ENCODE peak calls at places on chromosome 1, in six cellular contexts. F is GM23248, E is MM.1S, T is neural progenitor cell, L is PC-9, M is PC-3. V is an unnamed sample.

GRCh38 chr1:3907031-3907534 is 7.0 kb upstream of the C1orf174 start:
- DNase-seq in F (no peak), E (no peak), T (peak; percentile 39), L (no peak), M (peak; percentile 35), V (peak; percentile 34)

GRCh38 chr1:101081496-101082282 is 56.1 kb upstream of the DPH5 start:
- DNase-seq in F (no peak), E (no peak), T (no peak), L (no peak), M (no peak), V (no peak)

GRCh38 chr1:240666548-240667198 is 54.7 kb upstream of the GREM2 start:
- DNase-seq in F (no peak), E (no peak), T (no peak), L (no peak), M (no peak), V (no peak)

GRCh38 chr1:80375662-80376061 is 1369.1 kb upstream of the ADGRL4 start:
- DNase-seq in F (peak; percentile 17), E (no peak), T (no peak), L (peak; percentile 7), M (peak; percentile 59), V (no peak)

GRCh38 chr1:205689479-205689878 is 9.2 kb upstream of the SLC45A3 start:
- DNase-seq in F (no peak), E (no peak), T (peak; percentile 83), L (no peak), M (no peak), V (no peak)

GRCh38 chr1:230218667-230219066 is 151.6 kb downstream of the GALNT2 start:
- DNase-seq in F (no peak), E (no peak), T (no peak), L (no peak), M (no peak), V (no peak)

GRCh38 chr1:84876353-84876752 is 16.7 kb downstream of the LPAR3 start:
- DNase-seq in F (no peak), E (no peak), T (no peak), L (no peak), M (no peak), V (no peak)

GRCh38 chr1:169113613-169114119 is 7.2 kb downstream of the ATP1B1 start:
- DNase-seq in F (peak; percentile 90), E (no peak), T (no peak), L (peak; percentile 71), M (peak; percentile 98), V (peak; percentile 65)

GRCh38 chr1:21149430-21149861 is 27.3 kb downstream of the EIF4G3 start:
- DNase-seq in F (peak; percentile 85), E (no peak), T (no peak), L (peak; percentile 48), M (peak; percentile 74), V (no peak)

GRCh38 chr1:150683914-150684313 is 13.0 kb downstream of the GOLPH3L start:
- DNase-seq in F (no peak), E (peak; percentile 61), T (no peak), L (no peak), M (no peak), V (peak; percentile 49)

GRCh38 chr1:150674881-150675280 is 22.1 kb downstream of the GOLPH3L start:
- DNase-seq in F (no peak), E (no peak), T (no peak), L (no peak), M (no peak), V (no peak)

DNA sequence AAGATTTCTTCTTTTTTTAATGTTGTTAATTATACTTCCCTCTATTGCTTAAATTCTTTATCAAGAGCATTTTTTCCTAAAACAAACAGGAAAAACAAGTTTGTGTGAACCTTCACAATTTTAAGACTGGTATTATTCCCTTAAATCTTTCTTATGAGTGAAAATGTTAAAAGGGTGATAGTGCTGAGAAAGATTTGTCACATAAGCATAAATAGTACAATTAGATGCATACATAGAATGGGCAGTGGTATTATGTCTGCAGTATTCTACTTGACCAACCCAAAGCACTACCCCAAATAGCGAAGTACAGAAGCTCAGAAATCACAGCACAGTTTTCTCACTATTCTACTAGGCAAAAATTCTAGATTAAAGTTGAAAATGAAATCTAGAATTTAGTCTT is 18.0 kb downstream of the GOLPH3L start:
- DNase-seq in F (no peak), E (no peak), T (no peak), L (no peak), M (no peak), V (no peak)
- H3F3A ChIP-seq in F (no peaks in the 10 kb centered on the region), E (no peaks in the 10 kb centered on the region), T (peaks cover 4% of the 10 kb centered on the region), L (peaks cover 5% of the 10 kb centered on the region), M (no peaks in the 10 kb centered on the region), V (peaks cover 1% of the 10 kb centered on the region)

DNA sequence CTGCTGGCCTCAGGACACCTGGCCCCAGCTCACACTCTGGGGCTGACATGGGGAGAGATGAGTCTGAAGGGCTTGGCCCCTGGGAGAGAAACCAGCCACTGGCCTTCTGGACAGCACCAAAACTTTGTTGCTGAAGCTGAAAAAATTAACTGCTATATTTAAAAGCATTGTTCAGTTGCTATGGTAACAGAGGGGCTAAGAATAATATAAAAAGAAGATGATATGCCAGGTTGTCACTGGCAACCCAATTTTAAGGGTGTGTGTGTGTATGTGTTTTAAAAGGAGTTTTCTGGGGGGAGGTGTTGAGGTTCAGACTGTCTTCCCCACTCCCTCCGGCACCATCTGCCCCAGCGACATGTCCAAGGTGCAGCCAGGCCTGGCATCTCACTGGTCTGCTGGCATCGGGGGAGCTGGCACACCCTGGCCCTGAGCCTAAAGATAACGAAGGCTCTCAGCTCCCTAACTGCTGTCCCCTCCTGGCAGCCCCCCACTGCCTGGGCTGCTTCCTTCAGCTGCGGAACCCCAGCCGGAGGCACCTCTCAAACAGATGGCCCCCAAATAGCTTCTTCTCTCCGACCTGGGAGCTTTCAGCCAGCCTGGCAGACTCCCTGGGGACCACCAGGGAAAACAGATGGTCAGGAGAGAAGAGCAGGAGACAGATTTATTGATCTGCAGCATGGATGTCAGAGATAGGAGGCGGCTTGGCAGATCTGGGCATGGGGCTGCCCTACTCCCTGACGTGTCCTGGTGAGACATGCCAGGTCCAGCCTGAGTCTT is 203.9 kb downstream of the HIVEP3 start:
- DNase-seq in F (peak; percentile 34), E (no peak), T (no peak), L (no peak), M (no peak), V (no peak)
- H3K4me3 ChIP-seq in F (no peak overlapping the region), E (no peak overlapping the region), T (no peak overlapping the region), L (no peak overlapping the region), M (no peak overlapping the region), V (no peak overlapping the region)

GRCh38 chr1:197910120-197911110 is 6.8 kb upstream of the LHX9 start:
- DNase-seq in F (no peak), E (no peak), T (peak; percentile 39), L (no peak), M (no peak), V (peak; percentile 45)
- TF ChIP-seq EZH2 in F (peak; percentile 94), E (no peak), T (peak; percentile 75), L (no peak), M (no peak), V (peak; percentile 100)

GRCh38 chr1:162633327-162633762 is 1.1 kb downstream of the DDR2 start:
- DNase-seq in F (peak; percentile 69), E (peak; percentile 89), T (no peak), L (no peak), M (no peak), V (peak; percentile 14)

GRCh38 chr1:162631546-162632233 is 574 bp upstream of the DDR2 start:
- DNase-seq in F (peak; percentile 85), E (no peak), T (no peak), L (no peak), M (no peak), V (no peak)

GRCh38 chr1:162632743-162633326 is 571 bp downstream of the DDR2 start:
- DNase-seq in F (peak; percentile 62), E (peak; percentile 53), T (no peak), L (no peak), M (no peak), V (peak; percentile 23)

GRCh38 chr1:162629651-162630050 is 2.6 kb upstream of the DDR2 start:
- DNase-seq in F (peak; percentile 84), E (no peak), T (no peak), L (no peak), M (no peak), V (no peak)

DNA sequence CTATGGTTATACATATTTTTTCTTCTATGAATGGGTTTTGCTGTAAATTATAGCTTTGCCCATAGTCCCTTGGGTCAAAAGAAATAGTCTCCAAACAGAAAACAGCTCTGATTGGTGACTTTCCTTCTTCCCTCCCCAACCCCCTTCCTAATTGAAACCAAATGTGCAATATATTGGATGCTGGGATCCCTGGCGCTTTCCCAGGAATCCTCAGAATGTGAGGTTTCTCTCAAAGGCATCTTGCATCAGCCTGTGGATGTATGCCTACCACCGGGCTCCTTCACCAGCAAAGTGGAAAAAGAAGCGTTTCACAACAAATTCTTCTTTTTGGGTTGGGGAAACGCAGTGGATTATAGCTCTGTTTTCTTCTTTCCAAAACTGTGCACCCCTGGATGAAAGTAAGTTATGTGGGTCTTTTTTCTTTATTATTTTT is at the start of gene DDR2:
- DNase-seq in F (peak; percentile 96), E (no peak), T (no peak), L (no peak), M (no peak), V (peak; percentile 45)
- H3F3A ChIP-seq in F (peaks cover 69% of the 10 kb centered on the region), E (peaks cover 27% of the 10 kb centered on the region), T (no peaks in the 10 kb centered on the region), L (no peaks in the 10 kb centered on the region), M (no peaks in the 10 kb centered on the region), V (no peaks in the 10 kb centered on the region)

GRCh38 chr1:233673146-233673946 is 59.4 kb downstream of the KCNK1 start:
- DNase-seq in F (no peak), E (no peak), T (no peak), L (peak; percentile 33), M (no peak), V (no peak)
- H3K4me3 ChIP-seq in F (no peak overlapping the region), E (no peak overlapping the region), T (no peak overlapping the region), L (no peak overlapping the region), M (no peak overlapping the region), V (no peak overlapping the region)

V was measured in GM23338.